ENCODE peak calls at places on chromosomes 13 and 19, in four cellular contexts. V is left ventricle myocardium inferior, T is IMR-90, O is GM06990. S is an unnamed sample.

GRCh38 chr13:98835156-98835555 is 82.7 kb upstream of the SLC15A1 start:
- DNase-seq in O (no peak), V (no peak), T (no peak), S (no peak)

GRCh38 chr19:11165486-11166030 is 10.0 kb upstream of the SPC24 start:
- DNase-seq in O (no peak), T (no peak), V (no peak), S (no peak)

GRCh38 chr13:41500501-41500900 is 43.2 kb downstream of the RGCC start:
- DNase-seq in V (peak; percentile 33), T (no peak), O (peak; percentile 42), S (peak; percentile 52)

GRCh38 chr19:47540748-47541147 is 25.9 kb upstream of the NAPA start:
- DNase-seq in O (no peak), V (no peak), T (peak; percentile 51), S (no peak)

GRCh38 chr19:41882568-41883462 is at the start of gene ARHGEF1:
- DNase-seq in V (peak; percentile 77), T (no peak), O (peak; percentile 73), S (no peak)

GRCh38 chr13:110371550-110372465 is 64.7 kb downstream of the COL4A2 start:
- DNase-seq in T (peak; percentile 50), O (peak; percentile 42), V (no peak), S (no peak)

GRCh38 chr19:16637535-16637934 is 9.5 kb upstream of the MED26 start:
- DNase-seq in V (no peak), T (peak; percentile 27), O (no peak), S (no peak)

GRCh38 chr19:11091343-11092153 is 2.3 kb downstream of the LDLR start:
- DNase-seq in T (peak; percentile 90), V (no peak), O (no peak), S (no peak)

GRCh38 chr19:33039108-33039599 is 25.5 kb downstream of the RHPN2 start:
- DNase-seq in O (no peak), V (no peak), T (no peak), S (no peak)

GRCh38 chr19:17946965-17947784 is 14.4 kb downstream of the CCDC124 start:
- DNase-seq in V (no peak), O (peak; percentile 73), T (no peak), S (no peak)

GRCh38 chr19:23817519-23817918 is 58.8 kb upstream of the ZNF681 start:
- DNase-seq in T (peak; percentile 4), V (no peak), O (no peak), S (no peak)

GRCh38 chr19:33546656-33547055 is 25.1 kb upstream of the PEPD start:
- DNase-seq in T (no peak), O (no peak), V (no peak), S (no peak)

GRCh38 chr19:29798783-29799182 is 13.0 kb upstream of the CCNE1 start:
- DNase-seq in V (no peak), T (peak; percentile 60), O (no peak), S (no peak)

GRCh38 chr13:68030152-68030809 is 800.1 kb upstream of the PCDH9 start:
- DNase-seq in V (no peak), T (no peak), O (no peak), S (no peak)

GRCh38 chr13:29546662-29547061 is 48.8 kb downstream of the SLC7A1 start:
- DNase-seq in O (no peak), V (no peak), T (no peak), S (no peak)

GRCh38 chr13:29545988-29546387 is 49.5 kb downstream of the SLC7A1 start:
- DNase-seq in V (no peak), O (no peak), T (no peak), S (no peak)

GRCh38 chr13:29540799-29541198 is 54.7 kb downstream of the SLC7A1 start:
- DNase-seq in O (no peak), V (no peak), T (no peak), S (no peak)

GRCh38 chr13:29541400-29541799 is 54.1 kb downstream of the SLC7A1 start:
- DNase-seq in T (no peak), V (no peak), O (no peak), S (no peak)

GRCh38 chr13:29543230-29544215 is 52.0 kb downstream of the SLC7A1 start:
- DNase-seq in V (no peak), T (peak; percentile 60), O (peak; percentile 51), S (peak; percentile 71)
- TF ChIP-seq CTCF in V (no peak), T (peak; percentile 26), O (peak; percentile 67), S (peak; percentile 60)

GRCh38 chr13:27403727-27404385 is 20.6 kb upstream of the GTF3A start:
- DNase-seq in V (no peak), T (no peak), O (no peak), S (no peak)
- H3K4me3 ChIP-seq in V (no peak overlapping the region), T (no peak overlapping the region), O (no peak overlapping the region), S (no peak overlapping the region)

DNA sequence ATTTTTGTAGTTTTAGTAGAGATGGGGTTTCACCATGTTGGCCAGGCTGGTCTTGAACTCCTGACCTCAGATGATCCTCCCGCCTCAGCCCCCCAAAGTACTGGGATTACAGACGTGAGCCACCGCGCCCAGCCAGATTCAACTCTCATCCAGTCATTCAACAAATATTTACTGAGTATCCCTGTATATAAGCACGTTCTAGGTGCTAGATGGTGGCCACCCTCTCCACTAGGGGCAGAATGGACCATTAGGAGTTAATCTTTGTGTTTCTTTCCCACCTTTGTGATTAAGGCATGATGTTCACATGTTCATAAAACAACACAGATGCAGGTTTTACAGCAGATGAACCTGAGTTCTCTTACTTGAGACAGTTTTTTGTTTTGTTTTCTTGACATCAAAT is 7.3 kb downstream of the SHKBP1 start:
- DNase-seq in O (no peak), V (no peak), T (no peak), S (no peak)
- TF ChIP-seq CTCF in O (peak; percentile 42), V (no peak), T (peak; percentile 35), S (peak; percentile 44)

GRCh38 chr19:58033741-58034475 is at the start of gene ZSCAN1:
- DNase-seq in T (peak; percentile 41), V (peak; percentile 90), O (no peak), S (no peak)
- H3K4me3 ChIP-seq in T (peak within 1 kb of the TSS; percentile 63), V (peak within 1 kb of the TSS; percentile 70), O (no peak within 1 kb of the TSS), S (no peak within 1 kb of the TSS)